ENCODE peak calls at places on chromosomes 16 and 17, in four cellular contexts. Z, P, M and L are unnamed samples.
A peak's percentile ranks its signal among the peaks of the same experiment; 100 is the strongest.

GRCh38 chr16:89191033-89191900 is 9.1 kb downstream of the SLC22A31 start:
- DNase-seq in Z (no peak), P (peak; percentile 49), M (no peak), L (peak; percentile 67)

GRCh38 chr17:63309021-63309420 is 137.1 kb downstream of the CYB561 start:
- DNase-seq in Z (no peak), P (no peak), M (peak; percentile 55), L (no peak)

GRCh38 chr16:51137097-51137496 is 14.0 kb downstream of the SALL1 start:
- DNase-seq in Z (no peak), P (no peak), M (no peak), L (no peak)

GRCh38 chr17:36074365-36074764 is 10.3 kb downstream of the CCL18 start:
- DNase-seq in Z (no peak), P (no peak), M (no peak), L (no peak)

GRCh38 chr16:85615852-85616607 is 2.9 kb downstream of the GSE1 start:
- DNase-seq in Z (peak; percentile 51), P (peak; percentile 78), M (peak; percentile 85), L (peak; percentile 90)

GRCh38 chr16:88854306-88855111 is 2.2 kb downstream of the GALNS start:
- DNase-seq in Z (no peak), P (peak; percentile 60), M (no peak), L (no peak)

GRCh38 chr17:80796430-80796861 is 195.2 kb upstream of the CHMP6 start:
- DNase-seq in Z (no peak), P (no peak), M (no peak), L (no peak)

GRCh38 chr16:56279132-56279531 is 87.8 kb downstream of the GNAO1 start:
- DNase-seq in Z (no peak), P (peak; percentile 50), M (no peak), L (peak; percentile 50)

GRCh38 chr17:77459018-77459755 is 318.4 kb downstream of the SEC14L1 start:
- DNase-seq in Z (no peak), P (no peak), M (no peak), L (no peak)

GRCh38 chr17:14204084-14204483 is 32.6 kb downstream of the CDRT15 start:
- DNase-seq in Z (no peak), P (no peak), M (no peak), L (no peak)

GRCh38 chr16:30567160-30567990 is 4.1 kb downstream of the ZNF688 start:
- DNase-seq in Z (no peak), P (no peak), M (no peak), L (no peak)

GRCh38 chr16:27677300-27677699 is 127.4 kb downstream of the KATNIP start:
- DNase-seq in Z (no peak), P (no peak), M (peak; percentile 2), L (no peak)

GRCh38 chr16:12538667-12539081 is 265.0 kb downstream of the CPPED1 start:
- DNase-seq in Z (no peak), P (no peak), M (no peak), L (no peak)

GRCh38 chr16:89449726-89450335 is 40.5 kb downstream of the ANKRD11 start:
- DNase-seq in Z (no peak), P (no peak), M (no peak), L (no peak)

GRCh38 chr17:36945959-36946725 is 2.6 kb upstream of the AATF start:
- DNase-seq in Z (no peak), P (no peak), M (no peak), L (no peak)

GRCh38 chr17:73285603-73285908 is 23.9 kb upstream of the CPSF4L start:
- DNase-seq in Z (no peak), P (no peak), M (no peak), L (no peak)

GRCh38 chr16:4053663-4054479 is 62.4 kb downstream of the ADCY9 start:
- DNase-seq in Z (peak; percentile 87), P (no peak), M (peak; percentile 58), L (peak; percentile 84)

GRCh38 chr16:3458278-3458851 is 14.9 kb downstream of the NAA60 start:
- DNase-seq in Z (no peak), P (peak; percentile 64), M (peak; percentile 56), L (peak; percentile 75)

GRCh38 chr16:66905633-66906539 is 12.8 kb downstream of the CDH16 start:
- DNase-seq in Z (no peak), P (peak; percentile 82), M (no peak), L (no peak)

GRCh38 chr17:34436607-34437006 is 73.6 kb upstream of the CCL1 start:
- DNase-seq in Z (no peak), P (no peak), M (no peak), L (no peak)

GRCh38 chr16:2341456-2342447 is 1.2 kb upstream of the ABCA3 start:
- DNase-seq in Z (no peak), P (no peak), M (no peak), L (peak; percentile 73)

GRCh38 chr17:16878547-16879100 is 93.3 kb downstream of the TNFRSF13B start:
- DNase-seq in Z (no peak), P (no peak), M (no peak), L (peak; percentile 28)

GRCh38 chr16:28309811-28310311 is 17.5 kb downstream of the SBK1 start:
- DNase-seq in Z (no peak), P (no peak), M (no peak), L (peak; percentile 80)

GRCh38 chr16:74837056-74837455 is 62.4 kb upstream of the FA2H start:
- DNase-seq in Z (no peak), P (no peak), M (no peak), L (no peak)

GRCh38 chr16:19294156-19294649 is 8.7 kb downstream of the CLEC19A start:
- DNase-seq in Z (no peak), P (no peak), M (peak; percentile 73), L (peak; percentile 81)

DNA sequence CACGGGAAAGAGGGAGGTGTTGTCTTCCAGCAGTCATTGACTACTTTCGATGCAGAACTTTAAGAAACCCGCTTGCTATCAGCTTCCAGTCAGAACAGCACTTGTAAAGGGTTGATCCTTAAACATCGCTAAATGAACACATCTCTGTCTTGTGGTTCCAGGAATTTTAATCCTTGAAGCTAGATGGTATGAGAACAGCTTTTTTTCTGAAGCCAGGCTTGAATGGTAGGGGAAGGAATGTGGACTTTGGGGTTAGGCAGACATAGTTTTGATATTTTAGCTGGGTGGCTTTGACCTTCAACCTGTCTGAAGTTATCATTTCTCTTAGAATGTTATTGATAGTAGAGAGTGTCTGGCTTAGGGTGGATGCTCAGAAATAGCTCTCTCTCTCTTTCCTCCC is 81.1 kb downstream of the RGS9 start:
- DNase-seq in Z (no peak), P (no peak), M (no peak), L (no peak)
- H3K27me3 ChIP-seq in Z (peaks cover 23% of the 10 kb centered on the region), P (no peaks in the 10 kb centered on the region), M (no peaks in the 10 kb centered on the region), L (no peaks in the 10 kb centered on the region)

GRCh38 chr17:33013596-33014375 is 22.1 kb downstream of the SPACA3 start:
- DNase-seq in Z (no peak), P (no peak), M (no peak), L (no peak)
- H3K27me3 ChIP-seq in Z (peaks cover 7% of the 10 kb centered on the region), P (no peaks in the 10 kb centered on the region), M (no peaks in the 10 kb centered on the region), L (peaks cover 8% of the 10 kb centered on the region)

DNA sequence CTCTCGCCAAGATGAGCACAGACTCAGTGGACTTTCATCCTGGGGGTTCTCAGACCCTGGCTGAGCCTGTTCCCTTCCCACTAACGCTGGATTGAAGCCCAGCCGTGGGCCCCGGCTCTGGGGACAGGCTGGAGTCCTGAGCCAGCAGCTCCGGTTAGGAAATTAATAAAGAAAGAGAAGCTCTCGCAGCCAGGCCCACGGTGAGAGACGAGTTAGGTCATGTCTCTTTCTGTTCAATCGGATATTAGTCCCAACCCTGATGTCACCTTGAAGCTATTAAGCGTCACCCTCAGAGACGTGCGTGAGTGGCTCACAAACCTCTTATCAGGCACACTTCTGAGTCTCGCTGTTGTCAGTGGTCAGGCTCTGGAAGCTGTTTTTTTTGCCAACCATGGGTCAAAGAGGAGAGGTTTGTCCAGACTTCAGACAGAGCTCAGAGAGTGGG is 27.0 kb downstream of the MEOX1 start:
- DNase-seq in Z (no peak), P (no peak), M (peak; percentile 48), L (no peak)
- H3K27me3 ChIP-seq in Z (peaks cover 13% of the 10 kb centered on the region), P (no peaks in the 10 kb centered on the region), M (no peaks in the 10 kb centered on the region), L (no peaks in the 10 kb centered on the region)

GRCh38 chr17:43908111-43908721 is 880 bp upstream of the MPP2 start:
- DNase-seq in Z (peak; percentile 18), P (no peak), M (peak; percentile 78), L (no peak)
- H3K27me3 ChIP-seq in Z (peaks cover 45% of the 10 kb centered on the region), P (peaks cover 22% of the 10 kb centered on the region), M (peaks cover 14% of the 10 kb centered on the region), L (peaks cover 53% of the 10 kb centered on the region)